ENCODE peak calls at places on chromosomes 3 and 15, in four cellular contexts. R, G, F and Q are unnamed samples.

GRCh38 chr3:159191454-159191853 is 389.6 kb downstream of the MFSD1 start:
- DNase-seq in R (no peak), G (no peak), F (no peak), Q (no peak)

GRCh38 chr15:97867870-97868269 is 92.6 kb upstream of the ARRDC4 start:
- DNase-seq in R (no peak), G (no peak), F (no peak), Q (no peak)

GRCh38 chr3:165206454-165207266 is 10.5 kb upstream of the SLITRK3 start:
- DNase-seq in R (peak), G (peak), F (peak), Q (peak)

GRCh38 chr3:123732447-123732846 is 147.6 kb upstream of the HACD2 start:
- DNase-seq in R (no peak), G (no peak), F (peak), Q (no peak)

GRCh38 chr3:156359337-156359736 is 195.6 kb downstream of the SSR3 start:
- DNase-seq in R (no peak), G (no peak), F (no peak), Q (no peak)

GRCh38 chr15:60122691-60123090 is 118.6 kb downstream of the FOXB1 start:
- DNase-seq in R (no peak), G (no peak), F (no peak), Q (no peak)

GRCh38 chr15:37289109-37289765 is 188.9 kb upstream of the MEIS2 start:
- DNase-seq in R (no peak), G (no peak), F (no peak), Q (peak)

GRCh38 chr3:104941785-104942184 is 424.9 kb upstream of the ALCAM start:
- DNase-seq in R (no peak), G (no peak), F (no peak), Q (no peak)

GRCh38 chr3:22115581-22115980 is 364.6 kb upstream of the ZNF385D start:
- DNase-seq in R (no peak), G (no peak), F (no peak), Q (no peak)

GRCh38 chr15:52067545-52067926 is 45.0 kb downstream of the BCL2L10 start:
- DNase-seq in R (no peak), G (no peak), F (no peak), Q (no peak)

GRCh38 chr15:40047413-40048154 is 8.6 kb upstream of the SRP14 start:
- DNase-seq in R (no peak), G (peak), F (no peak), Q (no peak)

GRCh38 chr15:90588427-90588826 is 58.7 kb downstream of the CRTC3 start:
- DNase-seq in R (no peak), G (no peak), F (no peak), Q (no peak)

GRCh38 chr15:57619746-57620145 is 28.0 kb downstream of the MYZAP start:
- DNase-seq in R (no peak), G (no peak), F (no peak), Q (no peak)

GRCh38 chr3:158160958-158161357 is 51.1 kb downstream of the RSRC1 start:
- DNase-seq in R (no peak), G (no peak), F (peak), Q (no peak)

GRCh38 chr3:165440380-165440779 is 244.2 kb upstream of the SLITRK3 start:
- DNase-seq in R (no peak), G (no peak), F (no peak), Q (no peak)

GRCh38 chr15:40050788-40051615 is 12.0 kb upstream of the SRP14 start:
- DNase-seq in R (no peak), G (no peak), F (no peak), Q (no peak)

GRCh38 chr3:196793224-196793623 is 53.6 kb downstream of the PAK2 start:
- DNase-seq in R (no peak), G (no peak), F (peak), Q (no peak)

GRCh38 chr15:61841461-61841860 is 218.8 kb downstream of the VPS13C start:
- DNase-seq in R (no peak), G (no peak), F (no peak), Q (no peak)

GRCh38 chr15:40042791-40043320 is 3.9 kb upstream of the SRP14 start:
- DNase-seq in R (no peak), G (no peak), F (no peak), Q (no peak)

GRCh38 chr3:196726788-196727675 is 12.6 kb upstream of the PAK2 start:
- DNase-seq in R (no peak), G (no peak), F (peak), Q (no peak)

GRCh38 chr15:57114070-57114469 is 195.6 kb downstream of the TCF12 start:
- DNase-seq in R (no peak), G (no peak), F (no peak), Q (no peak)

GRCh38 chr15:68800875-68801274 is 19.8 kb downstream of the ANP32A start:
- DNase-seq in R (no peak), G (no peak), F (no peak), Q (no peak)

GRCh38 chr3:113754486-113755159 is 7.8 kb downstream of the ATP6V1A start:
- DNase-seq in R (no peak), G (no peak), F (no peak), Q (no peak)

GRCh38 chr3:52065264-52065756 is 8.9 kb upstream of the DUSP7 start:
- DNase-seq in R (no peak), G (peak), F (no peak), Q (no peak)

GRCh38 chr3:117892431-117892841 is 1142.2 kb downstream of the IGSF11 start:
- DNase-seq in R (no peak), G (no peak), F (no peak), Q (no peak)

GRCh38 chr15:42155546-42156265 is 730 bp downstream of the PLA2G4F start:
- DNase-seq in R (no peak), G (peak), F (no peak), Q (no peak)

GRCh38 chr3:135918600-135918999 is 46.9 kb upstream of the PPP2R3A start:
- DNase-seq in R (no peak), G (no peak), F (no peak), Q (no peak)
- TF ChIP-seq CTCF in R (peak), G (peak), F (peak), Q (peak)

DNA sequence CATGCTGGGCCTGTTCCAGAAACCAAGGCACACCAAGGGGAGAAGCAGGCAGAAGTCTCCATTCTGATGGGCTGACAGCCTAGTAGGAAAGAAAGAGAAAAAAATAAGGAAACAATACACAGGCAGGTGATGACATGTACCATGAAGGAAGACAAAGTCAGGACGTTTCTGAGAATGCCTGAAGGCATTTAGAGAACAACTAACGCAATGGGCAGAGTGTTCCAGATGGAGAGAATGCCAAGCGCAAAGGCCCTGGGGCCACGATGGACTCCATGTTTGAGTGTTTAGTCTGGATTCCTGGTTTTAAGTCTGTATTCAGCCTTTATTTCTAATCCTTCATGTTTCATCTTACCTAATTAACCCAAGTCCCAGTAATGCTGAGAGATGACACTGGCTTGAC is 5.8 kb upstream of the ACAD9 start:
- DNase-seq in R (no peak), G (no peak), F (no peak), Q (no peak)
- TF ChIP-seq CTCF in R (no peak), G (no peak), F (no peak), Q (no peak)

GRCh38 chr15:66746231-66746605 is 44.2 kb downstream of the SMAD6 start:
- DNase-seq in R (no peak), G (no peak), F (no peak), Q (peak)

GRCh38 chr15:66743204-66743603 is 41.2 kb downstream of the SMAD6 start:
- DNase-seq in R (no peak), G (no peak), F (no peak), Q (no peak)

GRCh38 chr15:66743703-66744536 is 41.9 kb downstream of the SMAD6 start:
- DNase-seq in R (no peak), G (peak), F (no peak), Q (peak)

GRCh38 chr15:66745530-66746230 is 43.6 kb downstream of the SMAD6 start:
- DNase-seq in R (no peak), G (no peak), F (no peak), Q (no peak)

GRCh38 chr15:66744610-66745279 is 42.7 kb downstream of the SMAD6 start:
- DNase-seq in R (no peak), G (no peak), F (no peak), Q (no peak)
- TF ChIP-seq CTCF in R (no peak), G (no peak), F (no peak), Q (no peak)

GRCh38 chr3:126528800-126529541 is 5.0 kb downstream of the CHST13 start:
- DNase-seq in R (peak), G (no peak), F (no peak), Q (no peak)
- TF ChIP-seq CTCF in R (peak), G (no peak), F (no peak), Q (no peak)